ENCODE peak calls at places on chromosomes 7 and 10, in six cellular contexts. W is Peyer's patch; X is epithelial cell of esophagus; G is astrocyte; H is activated effector memory CD4-positive, alpha-beta T cell treated with anti-CD3 and anti-CD28 coated beads, Interleukin-2, amount 50 U/mL, for 16 hours; N is NCI-H1105 treated with DMSO at 0.1 percent for 48 hours. E is an unnamed sample.

GRCh38 chr10:52779541-52780390 is 7.2 kb upstream of the MBL2 start:
- DNase-seq in W (no peak), X (peak), G (peak), H (no peak), N (no peak), E (peak)

GRCh38 chr10:8033812-8034665 is 20.4 kb upstream of the GATA3 start:
- DNase-seq in W (no peak), X (no peak), G (no peak), H (no peak), N (no peak), E (no peak)

GRCh38 chr10:89923661-89924060 is 222.3 kb downstream of the KIF20B start:
- DNase-seq in W (no peak), X (peak), G (no peak), H (no peak), N (no peak), E (peak)

GRCh38 chr10:116747325-116747724 is 5.0 kb upstream of the HSPA12A start:
- DNase-seq in W (no peak), X (no peak), G (no peak), H (no peak), N (no peak), E (no peak)

GRCh38 chr7:64630496-64630895 is 35.4 kb upstream of the ZNF107 start:
- DNase-seq in W (no peak), X (no peak), G (no peak), H (no peak), N (peak), E (no peak)

GRCh38 chr10:103715430-103715829 is 139.9 kb downstream of the SH3PXD2A start:
- DNase-seq in W (no peak), X (peak), G (peak), H (no peak), N (no peak), E (peak)

GRCh38 chr7:9945131-9945530 is 1028.5 kb upstream of the PHF14 start:
- DNase-seq in W (no peak), X (no peak), G (peak), H (no peak), N (peak), E (no peak)

GRCh38 chr10:26621889-26622681 is 75.4 kb upstream of the PDSS1 start:
- DNase-seq in W (peak), X (peak), G (peak), H (no peak), N (no peak), E (peak)

GRCh38 chr10:127736915-127737562 is at the start of gene FOXI2:
- DNase-seq in W (no peak), X (no peak), G (no peak), H (no peak), N (no peak), E (no peak)

GRCh38 chr7:50502001-50502684 is 52.0 kb upstream of the FIGNL1 start:
- DNase-seq in W (no peak), X (peak), G (peak), H (no peak), N (no peak), E (peak)

GRCh38 chr10:34254596-34254995 is 560.5 kb downstream of the PARD3 start:
- DNase-seq in W (no peak), X (peak), G (peak), H (no peak), N (peak), E (peak)

GRCh38 chr10:113087082-113088029 is 137.3 kb downstream of the TCF7L2 start:
- DNase-seq in W (no peak), X (peak), G (peak), H (no peak), N (no peak), E (peak)

GRCh38 chr7:37079420-37079819 is 355.1 kb upstream of the AOAH start:
- DNase-seq in W (no peak), X (no peak), G (no peak), H (no peak), N (no peak), E (no peak)

GRCh38 chr10:68666280-68666760 is 54.7 kb upstream of the CCAR1 start:
- DNase-seq in W (no peak), X (peak), G (peak), H (no peak), N (no peak), E (peak)

GRCh38 chr10:130719447-130719752 is 583.2 kb downstream of the GLRX3 start:
- DNase-seq in W (no peak), X (no peak), G (no peak), H (no peak), N (no peak), E (no peak)

GRCh38 chr7:33757563-33758165 is 147.7 kb upstream of the BMPER start:
- DNase-seq in W (peak), X (peak), G (no peak), H (no peak), N (peak), E (peak)

GRCh38 chr7:132436121-132436520 is 140.1 kb downstream of the PLXNA4 start:
- DNase-seq in W (no peak), X (no peak), G (no peak), H (no peak), N (peak), E (no peak)

GRCh38 chr10:72719941-72720592 is 28.1 kb downstream of the MCU start:
- DNase-seq in W (no peak), X (peak), G (no peak), H (no peak), N (no peak), E (peak)

GRCh38 chr7:13860734-13861133 is 128.7 kb downstream of the ETV1 start:
- DNase-seq in W (no peak), X (peak), G (no peak), H (no peak), N (no peak), E (no peak)

GRCh38 chr7:25427721-25428120 is 199.4 kb upstream of the NPVF start:
- DNase-seq in W (no peak), X (no peak), G (no peak), H (no peak), N (no peak), E (no peak)

GRCh38 chr7:24756545-24756988 is 697 bp downstream of the GSDME start:
- DNase-seq in W (no peak), X (no peak), G (no peak), H (no peak), N (no peak), E (no peak)

GRCh38 chr7:102424129-102424551 is 9.2 kb upstream of the ORAI2 start:
- DNase-seq in W (no peak), X (no peak), G (no peak), H (no peak), N (no peak), E (no peak)

GRCh38 chr10:131251146-131251541 is 60.4 kb downstream of the TCERG1L start:
- DNase-seq in W (no peak), X (no peak), G (no peak), H (no peak), N (no peak), E (no peak)

GRCh38 chr7:77239471-77239870 is 39.9 kb upstream of the FGL2 start:
- DNase-seq in W (no peak), X (no peak), G (no peak), H (no peak), N (no peak), E (no peak)

GRCh38 chr10:52143338-52143737 is 170.7 kb upstream of the DKK1 start:
- DNase-seq in W (no peak), X (no peak), G (no peak), H (no peak), N (no peak), E (no peak)

GRCh38 chr7:26307226-26307625 is 15.6 kb downstream of the SNX10 start:
- DNase-seq in W (no peak), X (peak), G (no peak), H (no peak), N (no peak), E (peak)

GRCh38 chr7:25820432-25821040 is 331.5 kb upstream of the NFE2L3 start:
- DNase-seq in W (no peak), X (peak), G (no peak), H (no peak), N (no peak), E (peak)

E was measured in Daoy.